ENCODE peak calls at places on chromosomes 5 and 9, in four cellular contexts. C, A, F and T are unnamed samples.

GRCh38 chr5:154334406-154335041 is 111.3 kb upstream of the SAP30L start:
- DNase-seq in C (no peak), A (no peak), F (peak), T (peak)

GRCh38 chr9:82152181-82152580 is 163.6 kb downstream of the SPATA31D1 start:
- DNase-seq in C (no peak), A (no peak), F (peak), T (no peak)

GRCh38 chr5:151150484-151151262 is 6.9 kb downstream of the ANXA6 start:
- DNase-seq in C (peak), A (no peak), F (peak), T (no peak)

GRCh38 chr5:8386889-8387288 is 517.9 kb downstream of the MTRR start:
- DNase-seq in C (no peak), A (no peak), F (no peak), T (no peak)

GRCh38 chr5:76602094-76602726 is 21.0 kb downstream of the F2RL2 start:
- DNase-seq in C (no peak), A (peak), F (peak), T (no peak)

GRCh38 chr5:38401145-38401544 is 142.8 kb downstream of the EGFLAM start:
- DNase-seq in C (no peak), A (no peak), F (no peak), T (no peak)

GRCh38 chr9:70398145-70398556 is 16.3 kb downstream of the KLF9 start:
- DNase-seq in C (no peak), A (no peak), F (no peak), T (no peak)

GRCh38 chr5:74966151-74967050 is 86.0 kb downstream of the GCNT4 start:
- DNase-seq in C (no peak), A (no peak), F (peak), T (no peak)

GRCh38 chr5:96067902-96068614 is 106.4 kb upstream of the ELL2 start:
- DNase-seq in C (no peak), A (peak), F (peak), T (no peak)

GRCh38 chr9:75418518-75418917 is 330.2 kb downstream of the OSTF1 start:
- DNase-seq in C (no peak), A (no peak), F (no peak), T (no peak)

DNA sequence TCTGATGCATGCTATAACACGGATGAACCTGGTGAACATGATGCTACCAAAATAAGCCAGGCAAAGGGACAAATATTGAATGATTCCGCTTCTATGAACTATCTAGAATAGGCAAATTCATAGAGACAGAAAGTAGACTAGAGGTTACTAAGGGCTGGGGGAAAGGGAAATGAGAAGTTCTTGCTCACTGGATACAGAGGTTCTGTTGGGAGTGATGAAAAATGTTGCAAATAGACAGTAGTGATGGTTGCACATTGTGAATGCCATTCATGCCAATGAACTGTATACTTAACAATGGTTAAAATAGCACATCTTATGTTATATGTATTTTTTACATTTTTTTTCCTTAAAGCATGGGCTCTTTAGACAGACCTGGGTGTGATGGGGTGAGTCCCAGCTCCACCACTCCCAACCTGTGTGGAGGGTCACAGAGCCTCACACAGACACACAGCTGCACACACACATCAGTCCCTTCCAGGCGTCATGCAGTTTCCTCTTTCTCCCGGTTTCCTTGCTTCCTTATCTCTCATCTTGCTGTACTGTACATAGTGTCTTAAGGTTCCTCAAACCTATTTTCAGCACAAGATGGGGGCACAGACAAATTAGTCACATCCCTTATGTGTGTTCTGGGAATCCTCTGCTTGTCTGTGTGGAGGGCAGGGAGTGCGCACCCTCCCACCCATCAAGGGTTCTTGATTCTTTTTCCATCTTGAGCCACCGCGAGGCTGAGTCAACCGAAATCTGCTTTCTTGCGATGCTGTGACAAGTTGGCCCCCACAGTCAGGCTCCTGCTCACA is 192.9 kb downstream of the CRB2 start:
- DNase-seq in C (no peak), A (no peak), F (no peak), T (no peak)
- TF ChIP-seq SMC3 in C (no peak), A (no peak), F (no peak), T (no peak)

GRCh38 chr5:36607838-36608783 is 1.7 kb downstream of the SLC1A3 start:
- DNase-seq in C (no peak), A (no peak), F (no peak), T (no peak)
- TF ChIP-seq SMC3 in C (no peak), A (no peak), F (no peak), T (no peak)

DNA sequence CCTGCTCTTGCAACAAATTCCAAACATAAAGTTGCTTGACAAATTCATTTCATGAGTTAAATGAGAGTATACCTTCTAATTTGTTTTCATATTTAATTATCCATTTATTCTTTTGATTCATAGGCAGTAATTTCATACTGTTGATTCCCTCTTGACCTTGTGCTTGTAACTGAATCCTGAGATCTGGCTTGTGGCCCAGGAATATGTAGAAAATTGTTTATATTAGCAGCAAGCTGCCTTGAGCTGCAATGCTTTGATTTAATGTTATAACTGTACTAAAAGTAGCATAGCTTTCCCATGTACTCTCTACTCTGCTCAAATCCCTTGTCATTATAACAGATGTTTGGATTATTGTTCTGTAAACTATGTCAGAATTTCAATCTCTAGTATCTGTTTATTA is 780.7 kb downstream of the NR2F1-AS1 start:
- DNase-seq in C (peak), A (peak), F (peak), T (no peak)
- TF ChIP-seq SMC3 in C (no peak), A (no peak), F (no peak), T (no peak)

GRCh38 chr9:112711050-112711689 is 6.7 kb downstream of the INIP start:
- DNase-seq in C (peak), A (peak), F (peak), T (peak)

GRCh38 chr9:112700080-112700479 is 17.8 kb downstream of the INIP start:
- DNase-seq in C (no peak), A (no peak), F (peak), T (peak)

GRCh38 chr9:112703304-112703703 is 14.6 kb downstream of the INIP start:
- DNase-seq in C (no peak), A (no peak), F (no peak), T (no peak)

DNA sequence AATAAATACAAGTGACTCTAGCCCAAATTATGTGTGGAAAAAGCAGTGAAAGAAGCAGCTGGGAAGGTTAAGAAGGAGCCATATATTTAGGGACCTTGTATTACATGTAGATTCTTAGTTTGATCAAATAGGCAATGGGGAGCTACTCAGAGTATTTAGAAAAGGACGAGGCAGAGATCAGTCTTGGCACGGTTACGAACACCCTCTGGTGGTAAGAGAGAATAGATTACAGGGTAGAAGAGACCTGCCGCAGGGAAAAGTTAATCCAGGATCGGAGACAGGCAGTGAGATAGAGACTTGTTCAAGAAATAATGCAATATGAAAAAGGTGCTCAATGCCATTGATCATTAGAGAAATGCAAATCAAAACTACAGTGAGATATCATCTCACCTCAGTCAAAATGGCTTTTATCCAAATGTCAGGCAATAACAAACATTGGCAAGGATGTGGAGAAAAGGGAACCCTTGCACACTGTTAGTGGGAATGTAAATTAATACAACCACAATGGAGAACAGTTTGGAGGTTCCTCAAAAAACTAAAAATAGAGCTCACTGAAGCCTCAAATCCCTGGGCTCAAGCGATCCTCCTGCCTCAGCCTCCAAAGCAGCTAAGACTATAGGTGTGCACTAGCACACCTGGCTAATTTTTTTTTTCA is 12.0 kb downstream of the INIP start:
- DNase-seq in C (peak), A (peak), F (peak), T (peak)
- TF ChIP-seq SMC3 in C (peak), A (peak), F (peak), T (peak)